ENCODE peak calls at places on chromosomes 6 and 20, in ten cellular contexts. O is cardiac muscle cell; T is neural crest cell; W is GM23248; S is left ventricle myocardium superior; C is NCI-H187; A is fibroblast of the conjunctiva; K is right atrium auricular region; X is T-helper 9 cell; N is stimulated activated CD8-positive, alpha-beta memory T cell treated with anti-CD3 and anti-CD28 coated beads, Interleukin-2, amount 100 ng/mL, for 1 hour. J is an unnamed sample.

GRCh38 chr20:10469599-10469998 is 34.5 kb downstream of the SLX4IP start:
- DNase-seq in O (peak), T (peak), W (peak), S (no peak), C (peak), A (peak), K (peak), X (no peak), N (no peak), J (peak)

GRCh38 chr6:43604174-43604573 is 24.9 kb downstream of the GTPBP2 start:
- DNase-seq in O (no peak), T (no peak), W (peak), S (no peak), C (no peak), A (peak), K (no peak), X (no peak), N (no peak), J (no peak)

GRCh38 chr6:6751615-6752014 is 163.1 kb downstream of the LY86 start:
- DNase-seq in O (no peak), T (no peak), W (peak), S (no peak), C (no peak), A (no peak), K (peak), X (no peak), N (no peak), J (no peak)

GRCh38 chr20:9966966-9967365 is 67.8 kb upstream of the ANKEF1 start:
- DNase-seq in O (no peak), T (no peak), W (peak), S (no peak), C (no peak), A (no peak), K (no peak), X (no peak), N (no peak), J (peak)

GRCh38 chr6:130525378-130525777 is 159.6 kb downstream of the TMEM200A start:
- DNase-seq in O (no peak), T (no peak), W (no peak), S (no peak), C (no peak), A (no peak), K (no peak), X (no peak), N (no peak), J (no peak)

GRCh38 chr6:105087571-105088211 is 92.1 kb downstream of the POPDC3 start:
- DNase-seq in O (peak), T (no peak), W (peak), S (no peak), C (peak), A (peak), K (no peak), X (no peak), N (no peak), J (peak)

GRCh38 chr6:111447051-111447450 is 36.0 kb downstream of the REV3L start:
- DNase-seq in O (no peak), T (no peak), W (peak), S (no peak), C (no peak), A (peak), K (no peak), X (no peak), N (no peak), J (no peak)

GRCh38 chr6:107711412-107711811 is 112.7 kb downstream of the SCML4 start:
- DNase-seq in O (no peak), T (no peak), W (no peak), S (no peak), C (no peak), A (no peak), K (no peak), X (no peak), N (no peak), J (no peak)

GRCh38 chr6:72944660-72945059 is 280.6 kb downstream of the KHDC1L start:
- DNase-seq in O (no peak), T (no peak), W (no peak), S (no peak), C (no peak), A (no peak), K (no peak), X (no peak), N (no peak), J (no peak)

GRCh38 chr6:26233608-26234420 is 131.2 kb upstream of the BTN3A2 start:
- DNase-seq in O (peak), T (no peak), W (peak), S (peak), C (no peak), A (peak), K (no peak), X (peak), N (peak), J (no peak)

GRCh38 chr6:9252784-9253183 is 817.4 kb upstream of the SLC35B3 start:
- DNase-seq in O (no peak), T (no peak), W (no peak), S (no peak), C (no peak), A (no peak), K (no peak), X (no peak), N (no peak), J (no peak)

GRCh38 chr6:53673138-53673801 is 7.7 kb upstream of the KLHL31 start:
- DNase-seq in O (no peak), T (no peak), W (peak), S (no peak), C (no peak), A (peak), K (no peak), X (no peak), N (no peak), J (no peak)

GRCh38 chr20:37299718-37300529 is 10.5 kb downstream of the MANBAL start:
- DNase-seq in O (no peak), T (no peak), W (peak), S (no peak), C (no peak), A (no peak), K (no peak), X (no peak), N (no peak), J (no peak)

GRCh38 chr6:125203395-125203794 is 49.8 kb downstream of the TPD52L1 start:
- DNase-seq in O (no peak), T (no peak), W (peak), S (no peak), C (no peak), A (no peak), K (no peak), X (no peak), N (no peak), J (no peak)

GRCh38 chr20:40493071-40493470 is 196.0 kb downstream of the MAFB start:
- DNase-seq in O (no peak), T (no peak), W (peak), S (peak), C (no peak), A (peak), K (peak), X (no peak), N (no peak), J (no peak)

GRCh38 chr20:15379897-15380296 is 1042.5 kb upstream of the FLRT3 start:
- DNase-seq in O (no peak), T (no peak), W (no peak), S (no peak), C (no peak), A (no peak), K (no peak), X (no peak), N (no peak), J (no peak)

GRCh38 chr20:34544109-34544793 is 14.3 kb upstream of the MAP1LC3A start:
- DNase-seq in O (peak), T (no peak), W (no peak), S (peak), C (no peak), A (no peak), K (no peak), X (peak), N (no peak), J (no peak)

GRCh38 chr20:12201289-12201991 is 283.7 kb downstream of the BTBD3 start:
- DNase-seq in O (no peak), T (no peak), W (peak), S (peak), C (no peak), A (peak), K (no peak), X (no peak), N (no peak), J (no peak)

J was measured in SW 1271.